ENCODE peak calls at places on chromosomes 4 and X, in four cellular contexts. S is AG04450, G is RWPE1, J is caudate nucleus. P is an unnamed sample.

GRCh38 chr4:75490155-75490554 is 24.0 kb downstream of the RCHY1 start:
- DNase-seq in S (peak), G (no peak), J (no peak), P (no peak)

GRCh38 chr4:89800527-89801103 is 36.3 kb downstream of the SNCA start:
- DNase-seq in S (no peak), G (peak), J (no peak), P (no peak)

GRCh38 chr4:18813055-18813454 is 791.5 kb upstream of the LCORL start:
- DNase-seq in S (no peak), G (no peak), J (no peak), P (no peak)

GRCh38 chr4:139682309-139683210 is 16.9 kb downstream of the MGST2 start:
- DNase-seq in S (no peak), G (no peak), J (no peak), P (no peak)

GRCh38 chr4:7697326-7697725 is 242.3 kb downstream of the AFAP1 start:
- DNase-seq in S (no peak), G (no peak), J (no peak), P (no peak)

GRCh38 chr4:41590591-41590990 is 52.6 kb downstream of the LIMCH1 start:
- DNase-seq in S (no peak), G (no peak), J (no peak), P (no peak)

GRCh38 chr4:153344131-153345010 is at the start of gene MND1:
- DNase-seq in S (no peak), G (peak), J (peak), P (peak)

GRCh38 chr4:15729910-15730533 is 27.2 kb downstream of the BST1 start:
- DNase-seq in S (no peak), G (peak), J (no peak), P (peak)

GRCh38 chr4:162015090-162015489 is 148.7 kb downstream of the FSTL5 start:
- DNase-seq in S (no peak), G (no peak), J (no peak), P (no peak)

GRCh38 chr4:48017108-48017527 is 546 bp downstream of the NIPAL1 start:
- DNase-seq in S (no peak), G (peak), J (no peak), P (peak)

GRCh38 chrX:84155938-84156337 is 32.1 kb downstream of the RPS6KA6 start:
- DNase-seq in S (no peak), G (no peak), J (no peak), P (no peak)

GRCh38 chrX:115260330-115260729 is 26.4 kb upstream of the LRCH2 start:
- DNase-seq in S (peak), G (no peak), J (no peak), P (no peak)

GRCh38 chr4:155742310-155743015 is 16.4 kb upstream of the GUCY1B1 start:
- DNase-seq in S (no peak), G (no peak), J (no peak), P (no peak)

GRCh38 chrX:150361777-150362351 is 1.3 kb upstream of the MAMLD1 start:
- DNase-seq in S (no peak), G (no peak), J (no peak), P (no peak)

GRCh38 chrX:97479491-97479890 is 595.8 kb downstream of the RPA4 start:
- DNase-seq in S (no peak), G (no peak), J (no peak), P (no peak)

GRCh38 chr4:12852338-12853307 is 631.5 kb downstream of the RAB28 start:
- DNase-seq in S (peak), G (peak), J (no peak), P (peak)

GRCh38 chr4:183989471-183989870 is 84.4 kb downstream of the STOX2 start:
- DNase-seq in S (peak), G (no peak), J (no peak), P (no peak)

GRCh38 chrX:134377537-134377936 is 82.4 kb upstream of the HPRT1 start:
- DNase-seq in S (no peak), G (no peak), J (no peak), P (no peak)

GRCh38 chrX:50154429-50154828 is 46.4 kb downstream of the AKAP4 start:
- DNase-seq in S (no peak), G (no peak), J (no peak), P (no peak)

GRCh38 chrX:154368630-154369452 is 5.6 kb downstream of the FLNA start:
- DNase-seq in S (peak), G (peak), J (no peak), P (peak)

GRCh38 chr4:102388636-102389035 is 43.4 kb upstream of the SLC39A8 start:
- DNase-seq in S (no peak), G (no peak), J (no peak), P (no peak)

GRCh38 chr4:175419120-175419774 is 392.8 kb downstream of the GPM6A start:
- DNase-seq in S (peak), G (peak), J (no peak), P (no peak)

GRCh38 chrX:47361538-47362511 is 8.6 kb upstream of the ZNF157 start:
- DNase-seq in S (peak), G (peak), J (no peak), P (peak)

GRCh38 chr4:98510757-98511517 is 147.5 kb downstream of the TSPAN5 start:
- DNase-seq in S (peak), G (peak), J (no peak), P (no peak)

GRCh38 chr4:111641813-111642579 is 503.3 kb upstream of the FAM241A start:
- DNase-seq in S (peak), G (peak), J (no peak), P (peak)

GRCh38 chrX:41491267-41492004 is 44.3 kb downstream of the NYX start:
- DNase-seq in S (peak), G (peak), J (no peak), P (no peak)

GRCh38 chr4:89724716-89725115 is 112.2 kb downstream of the SNCA start:
- DNase-seq in S (peak), G (peak), J (no peak), P (no peak)

GRCh38 chr4:85966308-85966882 is 393.5 kb downstream of the MAPK10 start:
- DNase-seq in S (no peak), G (no peak), J (no peak), P (no peak)

GRCh38 chrX:119015407-119016242 is 41.2 kb downstream of the LONRF3 start:
- DNase-seq in S (peak), G (peak), J (no peak), P (no peak)

DNA sequence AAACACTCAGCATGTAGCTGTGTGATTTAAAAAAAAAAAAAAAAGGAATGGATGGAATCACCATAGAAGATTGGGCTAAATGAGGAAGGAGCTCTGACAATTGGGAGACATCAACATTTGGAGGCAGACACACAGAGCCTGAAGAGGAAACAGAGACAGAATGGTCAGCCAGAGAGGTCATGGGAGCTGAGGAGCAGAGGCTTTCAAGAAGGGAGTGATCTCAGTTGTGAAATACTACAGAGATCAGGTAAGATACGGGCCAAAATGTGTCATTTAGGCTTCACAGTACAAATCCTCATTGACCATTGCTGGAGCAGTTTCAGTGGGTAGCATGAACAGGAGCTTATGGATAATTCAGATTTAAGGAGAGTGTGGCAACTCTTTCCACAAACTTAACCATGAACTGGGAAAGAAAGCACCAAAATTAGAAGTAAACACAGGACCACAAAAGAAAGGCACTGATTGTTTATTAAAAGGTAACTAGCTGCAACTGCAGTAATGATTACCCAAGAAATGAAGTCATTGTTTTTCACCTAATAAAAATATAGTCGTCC is 203.3 kb downstream of the DHX15 start:
- DNase-seq in S (no peak), G (no peak), J (no peak), P (no peak)
- H3K27ac ChIP-seq in S (no peak), G (no peak), J (no peak), P (no peak)

DNA sequence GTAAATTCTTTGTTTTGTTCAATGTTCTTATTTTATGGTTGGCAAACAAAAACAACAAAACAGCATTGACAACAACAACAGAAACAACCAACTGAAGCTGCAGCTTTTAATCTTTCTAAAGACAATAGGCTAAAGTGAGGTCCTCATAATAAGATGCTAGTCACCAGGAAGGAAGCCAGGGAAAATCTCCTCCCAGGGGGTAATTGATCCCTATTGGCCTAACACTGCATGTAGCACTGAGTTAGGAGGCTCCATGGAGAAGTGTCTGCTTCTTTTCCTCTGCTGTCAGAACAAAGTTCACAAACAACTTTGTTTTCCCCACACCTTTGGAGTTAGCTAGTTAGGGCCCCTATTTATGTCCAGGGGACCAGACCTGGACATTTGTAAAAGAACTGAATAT is 4.7 kb upstream of the LRAT start:
- DNase-seq in S (no peak), G (no peak), J (no peak), P (no peak)
- H3K27ac ChIP-seq in S (no peak), G (no peak), J (no peak), P (no peak)

GRCh38 chrX:106177106-106177981 is 9.2 kb downstream of the PWWP3B start:
- DNase-seq in S (no peak), G (no peak), J (no peak), P (no peak)

GRCh38 chrX:106177982-106178321 is 9.8 kb downstream of the PWWP3B start:
- DNase-seq in S (no peak), G (no peak), J (no peak), P (no peak)

GRCh38 chrX:106178826-106179225 is 10.7 kb downstream of the PWWP3B start:
- DNase-seq in S (no peak), G (no peak), J (no peak), P (no peak)
- H3K27ac ChIP-seq in S (no peak), G (no peak), J (no peak), P (no peak)

DNA sequence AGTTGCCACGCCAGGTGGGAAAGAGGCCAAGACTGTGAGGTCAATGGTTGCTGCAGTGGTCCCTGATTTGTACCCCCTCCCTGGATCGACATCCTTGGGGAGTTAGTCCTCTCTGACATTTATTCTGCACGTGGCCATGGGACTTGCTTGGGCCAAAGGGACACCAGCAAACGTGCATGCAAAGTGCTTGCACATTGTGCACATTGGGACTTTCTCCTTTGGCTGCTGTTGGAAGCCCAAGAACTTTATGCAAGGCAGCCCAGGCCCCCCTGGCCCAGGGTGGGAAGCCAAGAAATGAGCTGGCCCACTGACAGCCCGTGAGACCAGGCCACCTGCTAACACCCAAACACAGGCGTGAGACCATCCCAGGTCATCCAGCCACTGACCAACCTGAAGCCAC is 38.1 kb downstream of the SLC2A9 start:
- DNase-seq in S (no peak), G (no peak), J (no peak), P (no peak)
- H3K27ac ChIP-seq in S (no peak), G (no peak), J (no peak), P (no peak)

DNA sequence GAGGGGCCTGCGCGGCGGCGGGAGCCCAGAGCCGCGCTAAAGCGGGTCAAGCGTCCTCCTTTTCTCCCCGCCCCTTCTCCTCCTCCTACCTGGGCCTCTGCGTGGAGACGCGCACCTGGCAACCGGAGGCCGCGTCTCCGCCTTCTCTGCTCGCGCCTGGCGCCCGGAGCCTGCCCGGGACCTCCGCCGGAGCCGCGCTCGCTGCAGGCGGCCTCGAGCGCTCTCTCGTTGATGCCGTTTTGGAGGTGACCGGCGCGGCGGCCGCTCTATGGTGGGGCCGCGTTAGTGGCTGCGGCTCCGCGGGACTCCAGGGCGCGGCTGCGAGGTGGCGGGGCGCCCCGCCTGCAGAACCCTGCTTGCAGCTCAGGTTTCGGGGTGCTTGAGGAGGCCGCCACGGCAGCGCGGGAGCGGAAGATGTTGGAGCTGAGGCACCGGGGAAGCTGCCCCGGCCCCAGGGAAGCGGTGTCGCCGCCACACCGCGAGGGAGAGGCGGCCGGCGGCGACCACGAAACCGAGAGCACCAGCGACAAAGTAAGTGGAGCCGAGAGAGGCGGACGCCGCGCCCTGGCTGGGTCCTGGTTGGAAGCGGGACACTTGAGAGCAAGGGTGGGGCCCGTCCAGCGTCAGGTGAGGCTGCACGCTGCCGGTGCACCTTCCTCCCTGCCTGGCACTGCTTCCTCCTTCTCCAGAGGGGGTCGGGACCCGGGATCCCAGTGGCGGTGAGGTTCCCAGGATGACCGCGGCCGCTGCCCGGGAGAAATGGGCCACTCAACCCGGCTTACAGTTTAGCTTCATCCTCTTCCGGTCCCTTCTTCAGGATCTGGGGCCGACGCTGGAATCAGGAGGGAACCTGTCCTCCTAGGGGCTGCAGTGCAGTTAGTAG is at the start of gene CDS1:
- DNase-seq in S (no peak), G (peak), J (no peak), P (peak)
- H3K27ac ChIP-seq in S (no peak), G (peak), J (peak), P (peak)

DNA sequence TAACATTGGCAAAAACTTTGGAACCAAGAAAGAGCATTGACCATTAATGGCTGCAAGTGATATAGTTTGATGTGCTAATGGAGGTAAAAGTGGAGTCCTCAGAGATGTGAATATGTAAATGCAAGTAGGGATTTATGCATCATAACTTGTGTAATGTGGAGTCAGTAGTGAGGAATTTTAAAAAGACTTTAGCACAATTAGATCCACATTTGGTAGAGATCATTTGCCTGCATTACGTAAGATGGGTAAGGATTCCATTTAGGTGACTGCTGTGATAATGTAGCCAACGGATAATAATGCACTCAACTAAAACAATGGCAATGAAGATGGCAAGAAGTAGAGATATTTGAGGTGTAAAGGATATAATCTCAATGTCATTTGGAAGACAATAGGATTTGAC is 1128.4 kb downstream of the ADGRL3 start:
- DNase-seq in S (no peak), G (peak), J (no peak), P (no peak)
- H3K27ac ChIP-seq in S (no peak), G (no peak), J (no peak), P (no peak)

DNA sequence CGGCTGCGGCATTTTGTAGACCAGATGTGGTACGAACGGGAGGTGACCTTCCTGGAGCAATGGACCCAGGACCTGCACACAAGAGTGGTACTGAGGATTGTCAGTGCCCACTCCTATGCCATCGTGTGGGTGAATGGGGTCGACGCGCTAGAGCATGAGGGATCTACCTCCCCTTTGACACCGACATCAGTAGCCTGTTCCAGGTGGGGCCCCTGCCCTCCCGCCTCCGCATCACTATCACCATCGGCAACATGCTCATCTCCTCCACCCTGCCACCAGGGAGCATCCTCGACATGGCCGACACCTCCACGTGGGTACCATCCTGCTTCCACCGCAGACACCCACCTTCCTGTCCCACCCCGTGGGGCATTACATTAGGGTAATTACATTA is 46.2 kb downstream of the SMARCA5 start:
- DNase-seq in S (no peak), G (no peak), J (no peak), P (no peak)
- H3K27ac ChIP-seq in S (no peak), G (peak), J (no peak), P (no peak)

GRCh38 chr4:84952776-84953175 is 13.7 kb downstream of the WDFY3 start:
- DNase-seq in S (no peak), G (no peak), J (no peak), P (no peak)

GRCh38 chr4:84948056-84948455 is 18.4 kb downstream of the WDFY3 start:
- DNase-seq in S (no peak), G (no peak), J (no peak), P (no peak)

GRCh38 chr4:84955168-84955567 is 11.3 kb downstream of the WDFY3 start:
- DNase-seq in S (no peak), G (no peak), J (no peak), P (no peak)

GRCh38 chr4:84956014-84956413 is 10.5 kb downstream of the WDFY3 start:
- DNase-seq in S (no peak), G (no peak), J (no peak), P (no peak)

GRCh38 chr4:84952004-84952403 is 14.5 kb downstream of the WDFY3 start:
- DNase-seq in S (no peak), G (peak), J (no peak), P (no peak)
- H3K27ac ChIP-seq in S (no peak), G (no peak), J (peak), P (no peak)